ENCODE peak calls at places on chromosome 15, in ten cellular contexts. W is CD8-positive, alpha-beta T cell; L is CD4-positive, alpha-beta memory T cell; F is naive thymus-derived CD4-positive, alpha-beta T cell; S is BE2C; M is breast epithelium; U is tibial artery; B is esophagus squamous epithelium; Y is SK-N-SH; Z is aorta. P is an unnamed sample. For H3K27me3, H3K9me3 and H3K36me3, the result is how much of the 10 kb centered on the place peaks cover.

GRCh38 chr15:63940956-63941620 is 105.2 kb downstream of the DAPK2 start:
- DNase-seq in L (no peak), W (peak), Y (peak), U (no peak), Z (no peak), F (no peak), M (no peak), S (peak), B (no peak), P (no peak)

GRCh38 chr15:66224946-66225345 is 28.6 kb downstream of the MEGF11 start:
- DNase-seq in F (no peak), W (no peak), M (no peak), Z (no peak), S (no peak), B (no peak), Y (no peak), U (no peak), L (no peak), P (no peak)

GRCh38 chr15:57320543-57321220 is 55.6 kb upstream of the CGNL1 start:
- DNase-seq in W (no peak), Y (no peak), Z (peak), S (no peak), B (no peak), M (no peak), F (no peak), L (no peak), U (no peak), P (no peak)

GRCh38 chr15:57611938-57612337 is 20.2 kb downstream of the MYZAP start:
- DNase-seq in F (no peak), S (peak), B (no peak), Z (no peak), Y (peak), W (no peak), U (no peak), M (no peak), L (no peak), P (no peak)

GRCh38 chr15:56528136-56528535 is 63.2 kb upstream of the MNS1 start:
- DNase-seq in S (no peak), Z (no peak), U (no peak), M (no peak), B (no peak), W (no peak), L (no peak), Y (no peak), F (no peak), P (no peak)

GRCh38 chr15:49424954-49425353 is 1.9 kb downstream of the FGF7 start:
- DNase-seq in L (no peak), F (no peak), W (no peak), U (no peak), B (no peak), M (no peak), Z (no peak), Y (no peak), S (no peak), P (no peak)

GRCh38 chr15:50506121-50506520 is 40.3 kb downstream of the USP50 start:
- DNase-seq in Z (no peak), M (no peak), L (no peak), U (no peak), F (no peak), B (no peak), W (no peak), Y (no peak), S (peak), P (no peak)

GRCh38 chr15:90690585-90690984 is 26.6 kb upstream of the BLM start:
- DNase-seq in Z (no peak), U (no peak), L (no peak), S (no peak), Y (no peak), M (no peak), W (no peak), B (no peak), F (no peak), P (no peak)

GRCh38 chr15:58590236-58590635 is 158.4 kb downstream of the LIPC start:
- DNase-seq in B (no peak), F (no peak), Z (no peak), Y (no peak), U (no peak), L (no peak), M (no peak), S (no peak), W (no peak), P (no peak)

GRCh38 chr15:65906396-65906795 is 37.1 kb downstream of the RAB11A start:
- DNase-seq in B (no peak), W (no peak), Z (no peak), M (no peak), L (no peak), Y (no peak), S (no peak), F (no peak), U (no peak), P (no peak)

GRCh38 chr15:31392761-31393401 is 66.2 kb downstream of the KLF13 start:
- DNase-seq in U (no peak), Y (no peak), S (no peak), L (no peak), F (no peak), Z (no peak), M (no peak), W (peak), B (no peak), P (no peak)

GRCh38 chr15:75713338-75713895 is 769 bp upstream of the CSPG4 start:
- DNase-seq in W (no peak), S (peak), M (no peak), F (no peak), L (no peak), Z (peak), B (no peak), Y (no peak), U (peak), P (no peak)

GRCh38 chr15:21261965-21262850 is 178.1 kb downstream of the POTEB3 start:
- DNase-seq in U (peak), B (no peak), L (peak), Y (peak), M (peak), S (peak), W (no peak), F (no peak), Z (peak), P (no peak)

GRCh38 chr15:62972814-62973213 is 69.7 kb upstream of the TPM1 start:
- DNase-seq in L (no peak), M (no peak), W (no peak), S (no peak), Z (no peak), Y (no peak), B (no peak), U (no peak), F (no peak), P (no peak)

GRCh38 chr15:28984421-28985375 is 98.9 kb downstream of the APBA2 start:
- DNase-seq in Z (no peak), Y (peak), L (no peak), U (no peak), B (no peak), F (no peak), S (peak), W (peak), M (no peak), P (peak)

GRCh38 chr15:66359740-66360139 is 3.3 kb upstream of the TIPIN start:
- DNase-seq in L (no peak), M (no peak), Z (no peak), F (no peak), S (no peak), Y (no peak), U (no peak), B (no peak), W (no peak), P (no peak)

GRCh38 chr15:58985443-58985842 is 2.0 kb upstream of the RNF111 start:
- DNase-seq in B (no peak), M (no peak), Y (no peak), W (no peak), F (no peak), U (no peak), Z (no peak), S (peak), L (no peak), P (no peak)

GRCh38 chr15:78353093-78353492 is 12.9 kb downstream of the CRABP1 start:
- DNase-seq in Z (no peak), W (no peak), B (no peak), U (peak), L (no peak), Y (peak), F (no peak), S (peak), M (no peak), P (no peak)

GRCh38 chr15:89335289-89336041 is 841 bp upstream of the POLG start:
- DNase-seq in M (no peak), S (peak), F (peak), L (peak), U (no peak), Z (peak), B (no peak), W (no peak), Y (peak), P (peak)

GRCh38 chr15:89533861-89534544 is 37.6 kb upstream of the RHCG start:
- DNase-seq in M (no peak), S (no peak), Y (no peak), F (no peak), L (no peak), W (no peak), B (no peak), Z (no peak), U (no peak), P (no peak)

GRCh38 chr15:45641374-45641778 is 6.5 kb downstream of the SQOR start:
- DNase-seq in U (no peak), Y (no peak), W (no peak), L (no peak), F (no peak), Z (no peak), S (no peak), B (no peak), M (no peak), P (no peak)

GRCh38 chr15:68639926-68640600 is 61.3 kb downstream of the CORO2B start:
- DNase-seq in L (no peak), U (no peak), Y (no peak), F (no peak), S (no peak), B (no peak), Z (no peak), W (no peak), M (peak), P (no peak)

GRCh38 chr15:72472907-72473669 is 1.0 kb upstream of the ARIH1 start:
- DNase-seq in B (no peak), U (no peak), L (no peak), M (no peak), W (no peak), Y (no peak), Z (no peak), F (no peak), S (no peak), P (no peak)

GRCh38 chr15:74653426-74654082 is 37.9 kb downstream of the CLK3 start:
- DNase-seq in U (no peak), M (no peak), B (no peak), F (no peak), Y (peak), W (no peak), L (no peak), Z (no peak), S (no peak), P (no peak)

GRCh38 chr15:51841401-51842040 is 12.1 kb downstream of the TMOD3 start:
- DNase-seq in L (no peak), M (no peak), B (no peak), W (no peak), F (no peak), Y (no peak), S (no peak), Z (no peak), U (no peak), P (peak)

GRCh38 chr15:85047271-85047948 is 65.8 kb downstream of the PDE8A start:
- DNase-seq in F (no peak), B (no peak), Y (no peak), S (no peak), M (no peak), L (peak), W (no peak), U (peak), Z (no peak), P (peak)

GRCh38 chr15:98442379-98442833 is 205.9 kb upstream of the IGF1R start:
- DNase-seq in B (no peak), Z (no peak), Y (peak), S (peak), F (no peak), U (no peak), L (peak), W (peak), M (no peak), P (no peak)

GRCh38 chr15:81292516-81293001 is 31.4 kb downstream of the STARD5 start:
- DNase-seq in Y (no peak), S (peak), B (no peak), M (no peak), W (no peak), U (peak), Z (no peak), F (no peak), L (peak), P (no peak)

GRCh38 chr15:60079210-60079609 is 75.1 kb downstream of the FOXB1 start:
- DNase-seq in Y (no peak), U (no peak), B (no peak), Z (no peak), S (no peak), W (no peak), F (no peak), M (no peak), L (no peak), P (no peak)

GRCh38 chr15:33834892-33835730 is 133.2 kb upstream of the CHRM5 start:
- DNase-seq in U (no peak), W (no peak), F (no peak), S (no peak), Z (no peak), L (no peak), Y (no peak), B (no peak), M (no peak), P (no peak)

GRCh38 chr15:93089855-93090305 is 869 bp upstream of the RGMA start:
- DNase-seq in W (no peak), Z (no peak), F (no peak), L (no peak), Y (no peak), M (no peak), U (no peak), S (no peak), B (no peak), P (no peak)

GRCh38 chr15:93088981-93089854 is at the start of gene RGMA:
- DNase-seq in W (no peak), S (peak), L (no peak), Z (peak), M (no peak), Y (peak), F (no peak), U (no peak), B (no peak), P (no peak)

GRCh38 chr15:93086791-93087190 is 2.2 kb downstream of the RGMA start:
- DNase-seq in L (no peak), B (no peak), U (no peak), M (no peak), Z (no peak), F (no peak), S (no peak), Y (no peak), W (no peak), P (no peak)

GRCh38 chr15:93087825-93088199 is 1.2 kb downstream of the RGMA start:
- DNase-seq in B (no peak), Y (peak), L (peak), Z (peak), F (peak), S (peak), M (no peak), W (peak), U (peak), P (no peak)

GRCh38 chr15:93088200-93088980 is 621 bp downstream of the RGMA start:
- DNase-seq in B (no peak), W (no peak), L (no peak), F (no peak), S (peak), M (no peak), U (no peak), Y (peak), Z (peak), P (peak)
- H3K27me3 ChIP-seq in B (under half), W (under half), L (under half), F (under half), S (under half), M (under half), U (under half), Y (under half), Z (under half), P (under half)

DNA sequence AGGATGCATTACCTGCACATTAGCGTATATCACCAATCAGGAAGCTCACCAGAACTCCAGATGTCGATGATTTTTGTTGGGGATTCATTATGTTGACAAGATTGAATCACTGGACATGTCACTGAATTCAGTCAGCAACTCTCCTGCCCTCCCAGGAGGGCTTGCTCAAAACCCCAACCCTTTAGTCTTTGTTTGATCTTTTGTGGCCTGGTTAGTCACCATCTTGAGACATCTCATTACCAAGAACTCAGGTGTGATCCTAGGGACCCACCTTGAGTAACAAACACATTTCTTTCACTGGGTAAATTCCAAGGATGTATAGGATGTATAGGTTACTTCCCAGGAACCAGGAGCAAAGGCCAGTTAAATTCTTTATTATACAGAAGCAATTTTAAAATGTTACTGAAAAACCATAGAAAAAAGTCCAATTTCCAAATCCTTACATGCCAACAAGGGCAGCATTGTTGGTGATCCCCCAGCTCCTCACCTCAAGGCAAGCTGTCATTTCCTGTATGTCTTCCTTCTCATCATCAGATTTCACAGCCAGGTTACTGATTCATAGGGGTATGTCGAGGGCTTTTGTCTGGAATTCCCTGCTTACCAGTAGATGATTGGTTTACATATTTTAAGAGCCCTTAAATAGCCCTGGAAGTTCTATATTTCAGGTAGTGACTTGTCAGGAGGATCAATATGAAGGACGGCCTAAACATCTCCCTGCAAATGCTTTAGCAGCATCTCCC is 11.7 kb downstream of the SNRPN start:
- DNase-seq in Z (no peak), S (no peak), F (no peak), Y (no peak), W (no peak), L (no peak), U (no peak), M (no peak), B (no peak), P (no peak)
- H3K9me3 ChIP-seq in Z (under half), S (under half), F (under half), Y (under half), W (under half), L (under half), U (under half), M (half or more), B (half or more), P (under half)

GRCh38 chr15:83830381-83830780 is 176.5 kb downstream of the ADAMTSL3 start:
- DNase-seq in L (no peak), F (no peak), B (no peak), U (no peak), S (no peak), Y (no peak), M (no peak), Z (no peak), W (no peak), P (no peak)
- H3K36me3 ChIP-seq in L (under half), F (under half), B (under half), U (under half), S (under half), Y (under half), M (under half), Z (under half), W (under half), P (under half)

GRCh38 chr15:94230436-94230885 is 900 bp upstream of the MCTP2 start:
- DNase-seq in B (no peak), W (no peak), Z (no peak), U (no peak), S (no peak), L (no peak), F (no peak), M (no peak), Y (no peak), P (no peak)

GRCh38 chr15:94231728-94232086 is 346 bp downstream of the MCTP2 start:
- DNase-seq in F (no peak), M (no peak), B (no peak), U (no peak), W (no peak), S (no peak), Y (no peak), Z (no peak), L (no peak), P (peak)

GRCh38 chr15:94234300-94234699 is 2.9 kb downstream of the MCTP2 start:
- DNase-seq in U (no peak), F (no peak), Z (no peak), W (no peak), S (no peak), M (no peak), L (no peak), B (no peak), Y (no peak), P (peak)

GRCh38 chr15:94230886-94231727 is at the start of gene MCTP2:
- DNase-seq in Y (peak), F (peak), U (peak), W (peak), S (peak), Z (peak), M (peak), B (peak), L (peak), P (peak)

GRCh38 chr15:94232107-94232506 is 746 bp downstream of the MCTP2 start:
- DNase-seq in L (no peak), Y (no peak), Z (no peak), M (no peak), B (no peak), F (no peak), S (no peak), W (no peak), U (no peak), P (no peak)
- H3K27me3 ChIP-seq in L (under half), Y (under half), Z (under half), M (under half), B (under half), F (under half), S (under half), W (under half), U (under half), P (under half)

GRCh38 chr15:25067725-25068309 is 113.0 kb downstream of the SNRPN start:
- DNase-seq in M (no peak), U (no peak), W (no peak), F (no peak), B (no peak), Z (peak), S (no peak), L (no peak), Y (no peak), P (no peak)
- H3K9me3 ChIP-seq in M (half or more), U (half or more), W (half or more), F (half or more), B (half or more), Z (half or more), S (under half), L (under half), Y (under half), P (under half)

DNA sequence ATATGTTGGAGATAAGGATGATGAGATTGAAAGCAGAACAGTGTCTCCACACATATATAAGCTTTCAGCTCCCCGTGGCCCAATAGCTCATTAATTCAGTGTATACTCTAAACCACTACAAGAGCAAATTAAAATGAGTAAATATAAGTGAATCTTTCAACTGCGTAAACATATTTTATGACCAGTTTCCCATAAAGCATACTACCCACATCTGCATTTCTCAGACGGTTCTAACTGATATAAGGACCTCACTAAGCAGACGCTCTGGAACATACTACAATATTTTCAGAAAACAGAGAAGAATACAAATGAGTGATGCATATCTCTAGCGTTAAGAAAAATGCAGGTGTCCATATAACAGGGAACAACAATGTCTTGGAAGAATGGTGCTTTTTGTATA is 73.2 kb downstream of the INO80 start:
- DNase-seq in F (no peak), W (no peak), M (no peak), Y (no peak), S (no peak), B (no peak), L (no peak), Z (no peak), U (no peak), P (no peak)
- H3K36me3 ChIP-seq in F (under half), W (under half), M (under half), Y (half or more), S (half or more), B (half or more), L (under half), Z (under half), U (under half), P (half or more)

P was measured in left lung.